ENCODE peak calls at places on chromosomes 5 and 9, in ten cellular contexts. N, R, W, Q, J, Y, G, U, M and H are unnamed samples.

GRCh38 chr9:132125944-132126720 is 35.7 kb upstream of the NTNG2 start:
- DNase-seq in N (no peak), R (no peak), W (no peak), Q (no peak), J (no peak), Y (no peak), G (no peak), U (no peak), M (no peak), H (no peak)

GRCh38 chr5:107112207-107112606 is 558.5 kb downstream of the EFNA5 start:
- DNase-seq in N (no peak), R (no peak), W (no peak), Q (no peak), J (no peak), Y (no peak), G (no peak), U (no peak), M (no peak), H (no peak)

GRCh38 chr9:91349115-91349555 is 12.6 kb downstream of the AUH start:
- DNase-seq in N (no peak), R (no peak), W (no peak), Q (no peak), J (no peak), Y (no peak), G (no peak), U (no peak), M (no peak), H (no peak)

GRCh38 chr5:33755216-33755615 is 136.6 kb downstream of the ADAMTS12 start:
- DNase-seq in N (no peak), R (no peak), W (peak; percentile 40), Q (no peak), J (no peak), Y (no peak), G (no peak), U (no peak), M (no peak), H (no peak)

GRCh38 chr9:5438301-5439162 is 807 bp upstream of the PLGRKT start:
- DNase-seq in N (no peak), R (peak; percentile 26), W (peak; percentile 56), Q (no peak), J (no peak), Y (no peak), G (no peak), U (no peak), M (no peak), H (peak; percentile 78)

GRCh38 chr9:122158202-122158601 is 1.4 kb downstream of the NDUFA8 start:
- DNase-seq in N (peak; percentile 69), R (peak; percentile 8), W (peak; percentile 43), Q (no peak), J (no peak), Y (no peak), G (peak; percentile 81), U (no peak), M (no peak), H (peak; percentile 49)

GRCh38 chr5:138448481-138449398 is 9.9 kb downstream of the REEP2 start:
- DNase-seq in N (no peak), R (no peak), W (peak; percentile 36), Q (no peak), J (no peak), Y (no peak), G (peak; percentile 73), U (no peak), M (no peak), H (no peak)

GRCh38 chr5:108481355-108481931 is 99.5 kb upstream of the FBXL17 start:
- DNase-seq in N (peak; percentile 14), R (no peak), W (peak; percentile 42), Q (no peak), J (no peak), Y (no peak), G (peak; percentile 77), U (no peak), M (no peak), H (peak; percentile 74)

GRCh38 chr9:76634356-76635054 is 129.7 kb upstream of the PCA3 start:
- DNase-seq in N (no peak), R (no peak), W (peak; percentile 81), Q (no peak), J (no peak), Y (no peak), G (no peak), U (no peak), M (no peak), H (peak; percentile 63)

GRCh38 chr9:96498796-96499195 is 48.8 kb downstream of the HABP4 start:
- DNase-seq in N (no peak), R (no peak), W (no peak), Q (no peak), J (no peak), Y (no peak), G (no peak), U (no peak), M (peak; percentile 53), H (no peak)

GRCh38 chr5:168269950-168270349 is 21.5 kb upstream of the WWC1 start:
- DNase-seq in N (peak; percentile 38), R (no peak), W (peak; percentile 13), Q (no peak), J (no peak), Y (no peak), G (peak; percentile 93), U (no peak), M (no peak), H (peak; percentile 86)

GRCh38 chr5:107743357-107744000 is 72.7 kb upstream of the EFNA5 start:
- DNase-seq in N (no peak), R (no peak), W (peak; percentile 54), Q (no peak), J (no peak), Y (no peak), G (peak; percentile 15), U (no peak), M (no peak), H (no peak)

GRCh38 chr5:93055971-93056370 is 525.0 kb downstream of the NR2F1-AS1 start:
- DNase-seq in N (no peak), R (no peak), W (no peak), Q (no peak), J (no peak), Y (no peak), G (no peak), U (no peak), M (no peak), H (no peak)

GRCh38 chr5:56012281-56012963 is 17.7 kb upstream of the IL6ST start:
- DNase-seq in N (no peak), R (no peak), W (peak; percentile 82), Q (peak; percentile 21), J (no peak), Y (no peak), G (no peak), U (no peak), M (no peak), H (peak; percentile 88)

GRCh38 chr5:8943301-8943700 is 602.6 kb downstream of the SEMA5A start:
- DNase-seq in N (no peak), R (no peak), W (peak; percentile 40), Q (no peak), J (no peak), Y (no peak), G (no peak), U (no peak), M (no peak), H (no peak)

GRCh38 chr9:37645903-37646506 is 4.7 kb upstream of the FRMPD1 start:
- DNase-seq in N (no peak), R (no peak), W (no peak), Q (no peak), J (no peak), Y (no peak), G (no peak), U (no peak), M (no peak), H (no peak)

GRCh38 chr5:56299212-56299611 is 66.1 kb upstream of the ANKRD55 start:
- DNase-seq in N (no peak), R (no peak), W (no peak), Q (peak; percentile 26), J (peak; percentile 40), Y (no peak), G (no peak), U (no peak), M (no peak), H (no peak)

GRCh38 chr5:140988036-140988997 is 22.0 kb downstream of the PCDHAC2 start:
- DNase-seq in N (no peak), R (no peak), W (no peak), Q (no peak), J (no peak), Y (no peak), G (peak; percentile 63), U (no peak), M (no peak), H (no peak)

GRCh38 chr5:143938230-143938629 is 126.3 kb downstream of the HMHB1 start:
- DNase-seq in N (no peak), R (no peak), W (peak; percentile 16), Q (no peak), J (no peak), Y (no peak), G (no peak), U (no peak), M (no peak), H (no peak)

GRCh38 chr5:126516133-126516532 is 78.9 kb downstream of the ALDH7A1 start:
- DNase-seq in N (no peak), R (no peak), W (peak; percentile 92), Q (no peak), J (no peak), Y (no peak), G (no peak), U (no peak), M (no peak), H (no peak)
- H3K27ac ChIP-seq in N (peak overlapping the region; percentile 98), R (no peak overlapping the region), W (no peak overlapping the region), Q (no peak overlapping the region), J (no peak overlapping the region), Y (no peak overlapping the region), G (no peak overlapping the region), U (peak overlapping the region; percentile 41), M (no peak overlapping the region), H (no peak overlapping the region)

GRCh38 chr5:36156124-36156601 is 4.3 kb downstream of the SKP2 start:
- DNase-seq in N (no peak), R (no peak), W (peak; percentile 60), Q (no peak), J (no peak), Y (no peak), G (peak; percentile 75), U (no peak), M (no peak), H (no peak)
- H3K27ac ChIP-seq in N (no peak overlapping the region), R (no peak overlapping the region), W (peak overlapping the region; percentile 58), Q (no peak overlapping the region), J (no peak overlapping the region), Y (no peak overlapping the region), G (peak overlapping the region; percentile 82), U (no peak overlapping the region), M (no peak overlapping the region), H (no peak overlapping the region)

DNA sequence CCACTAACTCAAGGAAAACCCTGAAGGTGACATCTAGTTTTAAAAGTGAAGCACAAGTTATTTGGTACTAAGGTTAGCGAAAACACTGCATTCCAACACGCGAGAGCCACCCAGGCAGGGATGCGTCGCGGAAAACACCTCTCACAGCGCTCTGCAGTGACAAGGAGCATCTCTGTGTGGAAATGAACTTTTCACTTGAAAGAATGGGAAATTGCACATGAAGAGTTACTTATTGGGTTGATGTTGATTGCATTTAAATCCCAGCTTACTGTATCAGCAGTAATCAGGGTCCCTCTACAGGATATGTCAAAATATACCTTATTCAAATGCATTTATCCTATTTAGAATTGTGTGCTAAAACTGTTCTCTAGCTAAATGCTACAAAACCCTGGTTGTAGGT is 144.4 kb downstream of the BNC2 start:
- DNase-seq in N (no peak), R (no peak), W (peak; percentile 70), Q (no peak), J (no peak), Y (no peak), G (peak; percentile 46), U (no peak), M (no peak), H (peak; percentile 8)
- H3K27ac ChIP-seq in N (no peak overlapping the region), R (no peak overlapping the region), W (peak overlapping the region; percentile 99), Q (peak overlapping the region; percentile 38), J (peak overlapping the region; percentile 89), Y (no peak overlapping the region), G (no peak overlapping the region), U (no peak overlapping the region), M (no peak overlapping the region), H (no peak overlapping the region)

GRCh38 chr5:172861461-172861860 is 27.4 kb downstream of the ERGIC1 start:
- DNase-seq in N (no peak), R (no peak), W (no peak), Q (no peak), J (no peak), Y (no peak), G (no peak), U (no peak), M (no peak), H (no peak)
- H3K27ac ChIP-seq in N (no peak overlapping the region), R (no peak overlapping the region), W (peak overlapping the region; percentile 62), Q (peak overlapping the region; percentile 76), J (peak overlapping the region; percentile 86), Y (peak overlapping the region; percentile 90), G (no peak overlapping the region), U (peak overlapping the region; percentile 85), M (peak overlapping the region; percentile 88), H (no peak overlapping the region)